ENCODE peak calls at places on chromosomes 16 and 17, in four cellular contexts. One of them, this sample, is unnamed.

GRCh38 chr17:32772453-32773025 is 104.4 kb downstream of the MYO1D start:
- DNase-seq in GM12878: peak
- DNase-seq in A549: no peak
- DNase-seq in K562: no peak
- DNase-seq in this sample: no peak

GRCh38 chr17:42687707-42688275 is 5.5 kb downstream of the CNTNAP1 start:
- DNase-seq in GM12878: no peak
- DNase-seq in A549: no peak
- DNase-seq in K562: no peak
- DNase-seq in this sample: no peak

GRCh38 chr17:50109785-50110184 is 14.6 kb downstream of the PDK2 start:
- DNase-seq in GM12878: no peak
- DNase-seq in A549: no peak
- DNase-seq in K562: no peak
- DNase-seq in this sample: no peak

GRCh38 chr17:66953661-66954060 is 10.8 kb upstream of the CACNG4 start:
- DNase-seq in GM12878: no peak
- DNase-seq in A549: no peak
- DNase-seq in K562: no peak
- DNase-seq in this sample: no peak

GRCh38 chr16:49901711-49902110 is 45.8 kb upstream of the ZNF423 start:
- DNase-seq in GM12878: no peak
- DNase-seq in A549: no peak
- DNase-seq in K562: no peak
- DNase-seq in this sample: no peak

GRCh38 chr17:41760878-41761277 is 25.6 kb downstream of the JUP start:
- DNase-seq in GM12878: no peak
- DNase-seq in A549: no peak
- DNase-seq in K562: no peak
- DNase-seq in this sample: no peak

GRCh38 chr17:72456026-72456569 is 335.3 kb downstream of the SOX9 start:
- DNase-seq in GM12878: no peak
- DNase-seq in A549: peak
- DNase-seq in K562: no peak
- DNase-seq in this sample: no peak

GRCh38 chr17:56144205-56144604 is 9.1 kb upstream of the ANKFN1 start:
- DNase-seq in GM12878: no peak
- DNase-seq in A549: no peak
- DNase-seq in K562: no peak
- DNase-seq in this sample: no peak

GRCh38 chr17:44007346-44008204 is 3.2 kb downstream of the NAGS start:
- DNase-seq in GM12878: no peak
- DNase-seq in A549: no peak
- DNase-seq in K562: no peak
- DNase-seq in this sample: no peak

GRCh38 chr16:13638218-13638617 is 281.7 kb upstream of the ERCC4 start:
- DNase-seq in GM12878: no peak
- DNase-seq in A549: no peak
- DNase-seq in K562: no peak
- DNase-seq in this sample: no peak

GRCh38 chr17:79647456-79647915 is 36.6 kb upstream of the RBFOX3 start:
- DNase-seq in GM12878: no peak
- DNase-seq in A549: no peak
- DNase-seq in K562: no peak
- DNase-seq in this sample: no peak

GRCh38 chr16:13390093-13390985 is 488.9 kb downstream of the SHISA9 start:
- DNase-seq in GM12878: peak
- DNase-seq in A549: no peak
- DNase-seq in K562: no peak
- DNase-seq in this sample: no peak

GRCh38 chr17:54935487-54935886 is 33.0 kb downstream of the COX11 start:
- DNase-seq in GM12878: no peak
- DNase-seq in A549: no peak
- DNase-seq in K562: no peak
- DNase-seq in this sample: no peak
- TF ChIP-seq MYC in GM12878: no peak
- TF ChIP-seq MYC in A549: no peak
- TF ChIP-seq MYC in K562: no peak
- TF ChIP-seq MYC in this sample: no peak

GRCh38 chr16:19499481-19499880 is 22.4 kb downstream of the GDE1 start:
- DNase-seq in GM12878: no peak
- DNase-seq in A549: no peak
- DNase-seq in K562: no peak
- DNase-seq in this sample: no peak
- TF ChIP-seq CTCF in GM12878: no peak
- TF ChIP-seq CTCF in A549: no peak
- TF ChIP-seq CTCF in K562: no peak
- TF ChIP-seq CTCF in this sample: no peak

GRCh38 chr16:86702824-86703588 is 124.7 kb downstream of the FOXL1 start:
- DNase-seq in GM12878: peak
- DNase-seq in A549: no peak
- DNase-seq in K562: no peak
- DNase-seq in this sample: no peak
- TF ChIP-seq MYC in GM12878: no peak
- TF ChIP-seq MYC in A549: no peak
- TF ChIP-seq MYC in K562: no peak
- TF ChIP-seq MYC in this sample: no peak

DNA sequence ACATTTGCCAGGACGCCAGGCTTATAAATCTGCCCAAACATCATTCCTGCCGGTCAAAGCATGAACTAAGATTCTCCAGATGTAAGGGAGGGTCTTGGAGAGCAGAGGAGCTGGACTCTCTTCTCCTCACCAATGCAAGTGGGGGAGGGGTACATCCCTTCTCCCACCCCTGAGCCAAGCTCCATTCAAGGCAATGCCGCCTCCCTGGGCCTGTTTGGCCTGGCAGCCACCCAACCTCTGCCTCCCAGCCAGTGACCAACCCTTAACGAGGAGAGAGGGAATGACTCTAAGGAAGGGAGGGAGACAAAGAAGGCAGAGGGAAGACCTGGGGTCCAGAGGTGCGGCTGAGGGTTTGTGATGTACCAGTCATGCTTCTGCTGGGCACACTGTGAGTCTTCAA is 13.8 kb downstream of the C17orf50 start:
- DNase-seq in GM12878: no peak
- DNase-seq in A549: no peak
- DNase-seq in K562: no peak
- DNase-seq in this sample: no peak
- TF ChIP-seq CTCF in GM12878: no peak
- TF ChIP-seq CTCF in A549: no peak
- TF ChIP-seq CTCF in K562: no peak
- TF ChIP-seq CTCF in this sample: no peak

GRCh38 chr17:35404360-35404759 is 27.9 kb downstream of the SLFN12 start:
- DNase-seq in GM12878: no peak
- DNase-seq in A549: peak
- DNase-seq in K562: no peak
- DNase-seq in this sample: no peak
- TF ChIP-seq MYC in GM12878: no peak
- TF ChIP-seq MYC in A549: no peak
- TF ChIP-seq MYC in K562: no peak
- TF ChIP-seq MYC in this sample: no peak

DNA sequence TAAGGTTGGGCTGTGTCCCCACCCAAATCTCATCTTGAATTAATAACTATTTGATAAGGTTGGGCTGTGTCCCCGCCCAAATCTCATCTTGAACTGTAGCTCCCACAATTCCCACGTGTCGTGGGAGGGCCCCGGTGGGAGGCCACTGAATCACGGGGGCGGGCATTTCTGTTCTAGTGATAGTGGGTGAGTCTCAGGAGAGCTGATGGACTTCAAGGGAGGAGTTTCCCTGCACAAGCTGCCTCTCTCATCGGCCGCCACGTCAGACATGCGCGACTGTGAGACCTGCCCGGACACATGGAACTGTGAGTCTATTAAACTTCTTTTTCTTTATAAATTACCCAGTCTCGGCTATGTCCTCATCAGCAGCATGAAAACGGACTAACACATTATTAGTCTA is 44.9 kb upstream of the METRNL start:
- DNase-seq in GM12878: no peak
- DNase-seq in A549: no peak
- DNase-seq in K562: no peak
- DNase-seq in this sample: no peak
- TF ChIP-seq CTCF in GM12878: no peak
- TF ChIP-seq CTCF in A549: no peak
- TF ChIP-seq CTCF in K562: no peak
- TF ChIP-seq CTCF in this sample: no peak

DNA sequence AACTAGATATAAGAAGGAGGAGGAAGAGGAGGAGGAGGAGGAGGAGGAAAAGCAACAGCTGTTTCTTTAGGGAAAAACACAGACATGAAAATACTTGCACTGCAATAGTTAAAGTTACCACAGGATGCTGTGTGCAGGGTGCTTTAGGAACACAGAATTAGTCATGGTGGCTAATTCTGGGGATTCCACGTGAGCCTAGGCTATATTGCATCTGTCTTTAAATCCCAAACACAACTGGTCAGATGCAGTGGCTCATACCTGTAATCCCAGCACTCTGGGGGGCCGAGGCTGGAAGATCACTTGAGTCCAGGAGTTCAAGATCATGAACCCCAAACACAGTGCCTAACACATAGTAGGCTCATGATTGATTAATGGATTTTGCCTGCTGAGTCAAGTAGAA is 155.3 kb upstream of the C16orf82 start:
- DNase-seq in GM12878: no peak
- DNase-seq in A549: no peak
- DNase-seq in K562: no peak
- DNase-seq in this sample: no peak
- TF ChIP-seq MYC in GM12878: no peak
- TF ChIP-seq MYC in A549: no peak
- TF ChIP-seq MYC in K562: no peak
- TF ChIP-seq MYC in this sample: no peak

GRCh38 chr16:67264277-67264676 is 15.1 kb upstream of the PLEKHG4 start:
- DNase-seq in GM12878: no peak
- DNase-seq in A549: no peak
- DNase-seq in K562: no peak
- DNase-seq in this sample: peak
- TF ChIP-seq CTCF in GM12878: peak
- TF ChIP-seq CTCF in A549: no peak
- TF ChIP-seq CTCF in K562: peak
- TF ChIP-seq CTCF in this sample: peak

DNA sequence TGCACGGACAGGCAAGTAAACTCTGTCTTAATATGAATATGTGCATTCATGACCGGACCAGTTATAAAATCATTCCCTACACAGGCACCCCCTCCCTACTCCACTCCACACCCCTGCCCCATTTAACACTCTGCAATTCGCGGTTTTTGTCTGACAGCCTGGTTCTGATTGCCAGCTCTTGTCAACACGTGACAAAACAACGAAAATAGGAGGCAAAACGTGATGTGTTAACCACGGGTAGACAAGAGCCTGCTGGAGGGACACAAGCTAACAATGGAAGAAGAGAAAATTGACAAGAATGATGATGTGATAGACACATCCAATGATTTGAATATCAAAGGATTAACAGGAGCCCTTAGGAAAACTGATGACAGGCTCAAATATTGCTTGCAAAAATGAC is 76.6 kb downstream of the CACNG3 start:
- DNase-seq in GM12878: no peak
- DNase-seq in A549: no peak
- DNase-seq in K562: no peak
- DNase-seq in this sample: no peak
- TF ChIP-seq MYC in GM12878: no peak
- TF ChIP-seq MYC in A549: no peak
- TF ChIP-seq MYC in K562: no peak
- TF ChIP-seq MYC in this sample: no peak

GRCh38 chr17:7633093-7633492 is 3.2 kb downstream of the SHBG start:
- DNase-seq in GM12878: no peak
- DNase-seq in A549: peak
- DNase-seq in K562: no peak
- DNase-seq in this sample: no peak
- TF ChIP-seq CTCF in GM12878: peak
- TF ChIP-seq CTCF in A549: no peak
- TF ChIP-seq CTCF in K562: no peak
- TF ChIP-seq CTCF in this sample: no peak

This sample was measured in NB4.